ENCODE peak calls at places on chromosomes 1 and 21, in eight cellular contexts. One of them, this sample, is unnamed.

GRCh38 chr1:25111706-25112105 is 120.6 kb downstream of the SYF2 start:
- DNase-seq in body of pancreas: no peak
- DNase-seq in ascending aorta: no peak
- DNase-seq in fibroblast of lung: no peak
- DNase-seq in testis: no peak
- DNase-seq in CD4-positive, alpha-beta memory T cell: no peak
- DNase-seq in heart left ventricle: no peak
- DNase-seq in CD8-positive, alpha-beta T cell: no peak
- DNase-seq in this sample: no peak

GRCh38 chr1:25991937-25992688 is 5.8 kb downstream of the PAFAH2 start:
- DNase-seq in testis: no peak
- DNase-seq in CD8-positive, alpha-beta T cell: no peak
- DNase-seq in body of pancreas: no peak
- DNase-seq in heart left ventricle: no peak
- DNase-seq in ascending aorta: no peak
- DNase-seq in CD4-positive, alpha-beta memory T cell: no peak
- DNase-seq in fibroblast of lung: no peak
- DNase-seq in this sample: no peak

GRCh38 chr1:2795926-2796325 is 5.6 kb downstream of the TTC34 start:
- DNase-seq in ascending aorta: no peak
- DNase-seq in testis: no peak
- DNase-seq in fibroblast of lung: no peak
- DNase-seq in CD4-positive, alpha-beta memory T cell: no peak
- DNase-seq in body of pancreas: no peak
- DNase-seq in CD8-positive, alpha-beta T cell: no peak
- DNase-seq in heart left ventricle: no peak
- DNase-seq in this sample: no peak

GRCh38 chr1:147717706-147718097 is 42.7 kb downstream of the GJA5 start:
- DNase-seq in body of pancreas: no peak
- DNase-seq in CD8-positive, alpha-beta T cell: no peak
- DNase-seq in heart left ventricle: no peak
- DNase-seq in testis: no peak
- DNase-seq in ascending aorta: no peak
- DNase-seq in fibroblast of lung: no peak
- DNase-seq in CD4-positive, alpha-beta memory T cell: peak; percentile 15
- DNase-seq in this sample: peak; percentile 35

GRCh38 chr1:92973203-92973907 is 12.1 kb upstream of the DIPK1A start:
- DNase-seq in testis: no peak
- DNase-seq in body of pancreas: no peak
- DNase-seq in CD8-positive, alpha-beta T cell: no peak
- DNase-seq in heart left ventricle: no peak
- DNase-seq in ascending aorta: no peak
- DNase-seq in CD4-positive, alpha-beta memory T cell: no peak
- DNase-seq in fibroblast of lung: no peak
- DNase-seq in this sample: no peak

GRCh38 chr1:157231844-157232550 is 93.8 kb upstream of the ETV3 start:
- DNase-seq in fibroblast of lung: no peak
- DNase-seq in body of pancreas: no peak
- DNase-seq in CD4-positive, alpha-beta memory T cell: no peak
- DNase-seq in CD8-positive, alpha-beta T cell: no peak
- DNase-seq in testis: no peak
- DNase-seq in ascending aorta: no peak
- DNase-seq in heart left ventricle: no peak
- DNase-seq in this sample: no peak

GRCh38 chr1:8415526-8416278 is 97.8 kb downstream of the SLC45A1 start:
- DNase-seq in heart left ventricle: no peak
- DNase-seq in fibroblast of lung: peak; percentile 72
- DNase-seq in testis: no peak
- DNase-seq in ascending aorta: no peak
- DNase-seq in CD8-positive, alpha-beta T cell: no peak
- DNase-seq in CD4-positive, alpha-beta memory T cell: no peak
- DNase-seq in body of pancreas: peak; percentile 59
- DNase-seq in this sample: no peak

GRCh38 chr1:239730378-239730777 is 344.0 kb downstream of the CHRM3 start:
- DNase-seq in fibroblast of lung: no peak
- DNase-seq in CD8-positive, alpha-beta T cell: no peak
- DNase-seq in testis: peak; percentile 31
- DNase-seq in CD4-positive, alpha-beta memory T cell: no peak
- DNase-seq in body of pancreas: no peak
- DNase-seq in heart left ventricle: no peak
- DNase-seq in ascending aorta: no peak
- DNase-seq in this sample: no peak

GRCh38 chr1:47563206-47563605 is 125.4 kb downstream of the FOXD2 start:
- DNase-seq in body of pancreas: no peak
- DNase-seq in heart left ventricle: no peak
- DNase-seq in testis: no peak
- DNase-seq in CD4-positive, alpha-beta memory T cell: no peak
- DNase-seq in CD8-positive, alpha-beta T cell: no peak
- DNase-seq in fibroblast of lung: no peak
- DNase-seq in ascending aorta: no peak
- DNase-seq in this sample: no peak

GRCh38 chr1:117077267-117077666 is 17.1 kb downstream of the TTF2 start:
- DNase-seq in ascending aorta: no peak
- DNase-seq in testis: no peak
- DNase-seq in CD4-positive, alpha-beta memory T cell: no peak
- DNase-seq in CD8-positive, alpha-beta T cell: no peak
- DNase-seq in fibroblast of lung: peak; percentile 79
- DNase-seq in heart left ventricle: no peak
- DNase-seq in body of pancreas: no peak
- DNase-seq in this sample: no peak

GRCh38 chr1:109890115-109890953 is 20.3 kb upstream of the CSF1 start:
- DNase-seq in CD4-positive, alpha-beta memory T cell: no peak
- DNase-seq in heart left ventricle: no peak
- DNase-seq in CD8-positive, alpha-beta T cell: no peak
- DNase-seq in testis: no peak
- DNase-seq in fibroblast of lung: no peak
- DNase-seq in body of pancreas: no peak
- DNase-seq in ascending aorta: no peak
- DNase-seq in this sample: no peak

GRCh38 chr21:23951251-23951650 is 1656.0 kb downstream of the MRPL39 start:
- DNase-seq in CD4-positive, alpha-beta memory T cell: no peak
- DNase-seq in testis: no peak
- DNase-seq in heart left ventricle: no peak
- DNase-seq in ascending aorta: no peak
- DNase-seq in fibroblast of lung: peak; percentile 53
- DNase-seq in body of pancreas: no peak
- DNase-seq in CD8-positive, alpha-beta T cell: no peak
- DNase-seq in this sample: no peak

GRCh38 chr1:46690931-46691411 is 19.3 kb downstream of the TEX38 start:
- DNase-seq in body of pancreas: no peak
- DNase-seq in testis: no peak
- DNase-seq in heart left ventricle: no peak
- DNase-seq in ascending aorta: no peak
- DNase-seq in CD4-positive, alpha-beta memory T cell: no peak
- DNase-seq in fibroblast of lung: no peak
- DNase-seq in CD8-positive, alpha-beta T cell: no peak
- DNase-seq in this sample: no peak

GRCh38 chr1:2230781-2231666 is 2.9 kb downstream of the SKI start:
- DNase-seq in heart left ventricle: peak; percentile 31
- DNase-seq in body of pancreas: no peak
- DNase-seq in fibroblast of lung: peak; percentile 18
- DNase-seq in CD4-positive, alpha-beta memory T cell: peak; percentile 75
- DNase-seq in CD8-positive, alpha-beta T cell: peak; percentile 78
- DNase-seq in testis: peak; percentile 60
- DNase-seq in ascending aorta: no peak
- DNase-seq in this sample: peak; percentile 69

GRCh38 chr21:16968436-16968835 is 544.4 kb upstream of the CXADR start:
- DNase-seq in testis: peak; percentile 17
- DNase-seq in CD4-positive, alpha-beta memory T cell: no peak
- DNase-seq in ascending aorta: no peak
- DNase-seq in fibroblast of lung: no peak
- DNase-seq in heart left ventricle: no peak
- DNase-seq in CD8-positive, alpha-beta T cell: no peak
- DNase-seq in body of pancreas: no peak
- DNase-seq in this sample: no peak

GRCh38 chr1:179017383-179018326 is 8.0 kb upstream of the FAM20B start:
- DNase-seq in CD8-positive, alpha-beta T cell: no peak
- DNase-seq in testis: no peak
- DNase-seq in CD4-positive, alpha-beta memory T cell: no peak
- DNase-seq in ascending aorta: no peak
- DNase-seq in heart left ventricle: no peak
- DNase-seq in fibroblast of lung: peak; percentile 52
- DNase-seq in body of pancreas: no peak
- DNase-seq in this sample: peak; percentile 53

GRCh38 chr1:20633190-20634064 is at the start of gene PINK1:
- DNase-seq in heart left ventricle: peak; percentile 84
- DNase-seq in body of pancreas: peak; percentile 85
- DNase-seq in testis: peak; percentile 87
- DNase-seq in CD8-positive, alpha-beta T cell: peak; percentile 89
- DNase-seq in CD4-positive, alpha-beta memory T cell: peak; percentile 87
- DNase-seq in fibroblast of lung: peak; percentile 66
- DNase-seq in ascending aorta: peak; percentile 33
- DNase-seq in this sample: peak; percentile 90

GRCh38 chr1:21628798-21629393 is 40.3 kb downstream of the RAP1GAP start:
- DNase-seq in testis: no peak
- DNase-seq in fibroblast of lung: no peak
- DNase-seq in CD8-positive, alpha-beta T cell: no peak
- DNase-seq in ascending aorta: no peak
- DNase-seq in heart left ventricle: no peak
- DNase-seq in body of pancreas: no peak
- DNase-seq in CD4-positive, alpha-beta memory T cell: no peak
- DNase-seq in this sample: no peak

GRCh38 chr1:54291276-54292014 is 91.5 kb downstream of the MRPL37 start:
- DNase-seq in CD4-positive, alpha-beta memory T cell: no peak
- DNase-seq in heart left ventricle: no peak
- DNase-seq in ascending aorta: no peak
- DNase-seq in body of pancreas: no peak
- DNase-seq in testis: no peak
- DNase-seq in fibroblast of lung: no peak
- DNase-seq in CD8-positive, alpha-beta T cell: no peak
- DNase-seq in this sample: no peak

GRCh38 chr1:30373471-30374399 is 349.6 kb downstream of the MATN1 start:
- DNase-seq in ascending aorta: no peak
- DNase-seq in fibroblast of lung: no peak
- DNase-seq in testis: no peak
- DNase-seq in body of pancreas: no peak
- DNase-seq in CD4-positive, alpha-beta memory T cell: no peak
- DNase-seq in CD8-positive, alpha-beta T cell: no peak
- DNase-seq in heart left ventricle: no peak
- DNase-seq in this sample: no peak

GRCh38 chr1:156961709-156962108 is 41.3 kb downstream of the LRRC71 start:
- DNase-seq in testis: no peak
- DNase-seq in heart left ventricle: no peak
- DNase-seq in CD8-positive, alpha-beta T cell: peak; percentile 17
- DNase-seq in body of pancreas: no peak
- DNase-seq in CD4-positive, alpha-beta memory T cell: peak; percentile 39
- DNase-seq in fibroblast of lung: no peak
- DNase-seq in ascending aorta: no peak
- DNase-seq in this sample: no peak

DNA sequence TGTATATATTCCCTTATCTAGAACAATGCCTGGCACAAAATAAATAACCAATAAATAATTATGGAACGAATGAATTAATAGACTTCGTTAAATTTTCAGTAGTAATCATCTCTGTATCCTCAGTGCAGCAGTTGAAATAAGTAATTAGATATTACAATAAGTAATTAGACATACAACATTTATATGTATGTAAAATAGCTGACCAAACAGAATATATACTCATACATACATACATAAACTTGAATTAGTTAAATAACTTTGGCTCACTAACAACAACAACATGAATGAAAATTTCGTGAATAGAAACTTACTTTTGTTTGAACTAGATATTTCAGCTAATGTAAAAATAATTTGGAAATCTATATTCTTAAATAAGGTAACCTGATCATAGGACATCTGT is 14.6 kb upstream of the PTBP2 start:
- DNase-seq in CD8-positive, alpha-beta T cell: no peak
- DNase-seq in CD4-positive, alpha-beta memory T cell: no peak
- DNase-seq in testis: no peak
- DNase-seq in fibroblast of lung: no peak
- DNase-seq in heart left ventricle: no peak
- DNase-seq in body of pancreas: no peak
- DNase-seq in ascending aorta: no peak
- DNase-seq in this sample: no peak
- H3K36me3 ChIP-seq in CD8-positive, alpha-beta T cell: no peaks in the 10 kb centered on the region
- H3K36me3 ChIP-seq in CD4-positive, alpha-beta memory T cell: no peaks in the 10 kb centered on the region
- H3K36me3 ChIP-seq in testis: no peaks in the 10 kb centered on the region
- H3K36me3 ChIP-seq in fibroblast of lung: no peaks in the 10 kb centered on the region
- H3K36me3 ChIP-seq in heart left ventricle: no peaks in the 10 kb centered on the region
- H3K36me3 ChIP-seq in body of pancreas: no peaks in the 10 kb centered on the region
- H3K36me3 ChIP-seq in ascending aorta: no peaks in the 10 kb centered on the region
- H3K36me3 ChIP-seq in this sample: no peaks in the 10 kb centered on the region

GRCh38 chr1:234582626-234583354 is 27.2 kb downstream of the IRF2BP2 start:
- DNase-seq in body of pancreas: no peak
- DNase-seq in fibroblast of lung: no peak
- DNase-seq in CD4-positive, alpha-beta memory T cell: no peak
- DNase-seq in ascending aorta: no peak
- DNase-seq in heart left ventricle: no peak
- DNase-seq in CD8-positive, alpha-beta T cell: no peak
- DNase-seq in testis: no peak
- DNase-seq in this sample: no peak
- H3K4me1 ChIP-seq in body of pancreas: peaks cover 11% of the 10 kb centered on the region
- H3K4me1 ChIP-seq in fibroblast of lung: peaks cover 3% of the 10 kb centered on the region
- H3K4me1 ChIP-seq in CD4-positive, alpha-beta memory T cell: no peaks in the 10 kb centered on the region
- H3K4me1 ChIP-seq in ascending aorta: peaks cover 16% of the 10 kb centered on the region
- H3K4me1 ChIP-seq in heart left ventricle: peaks cover 4% of the 10 kb centered on the region
- H3K4me1 ChIP-seq in CD8-positive, alpha-beta T cell: no peaks in the 10 kb centered on the region
- H3K4me1 ChIP-seq in testis: peaks cover 4% of the 10 kb centered on the region
- H3K4me1 ChIP-seq in this sample: no peaks in the 10 kb centered on the region

DNA sequence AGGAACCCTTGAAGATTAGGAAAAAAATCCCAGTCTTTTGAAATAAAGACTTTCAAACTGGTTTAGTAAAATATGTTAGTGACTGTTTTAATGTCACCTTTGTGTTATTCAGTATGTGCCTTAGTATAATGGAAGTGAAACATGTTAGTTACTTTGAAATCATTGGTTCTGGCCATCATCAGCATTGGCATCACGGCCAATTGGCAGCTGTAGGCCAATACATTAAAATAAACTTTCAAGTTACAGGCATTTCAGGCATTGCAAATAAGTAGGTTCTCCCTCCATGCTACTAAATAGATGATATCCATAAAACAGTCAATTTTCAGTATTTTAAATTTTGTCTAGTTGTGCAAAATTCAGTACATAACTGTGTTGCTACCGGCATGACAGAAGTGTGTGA is 4.5 kb downstream of the MIER1 start:
- DNase-seq in body of pancreas: no peak
- DNase-seq in testis: no peak
- DNase-seq in CD8-positive, alpha-beta T cell: no peak
- DNase-seq in CD4-positive, alpha-beta memory T cell: no peak
- DNase-seq in heart left ventricle: no peak
- DNase-seq in fibroblast of lung: no peak
- DNase-seq in ascending aorta: no peak
- DNase-seq in this sample: no peak
- H3K36me3 ChIP-seq in body of pancreas: no peaks in the 10 kb centered on the region
- H3K36me3 ChIP-seq in testis: no peaks in the 10 kb centered on the region
- H3K36me3 ChIP-seq in CD8-positive, alpha-beta T cell: no peaks in the 10 kb centered on the region
- H3K36me3 ChIP-seq in CD4-positive, alpha-beta memory T cell: no peaks in the 10 kb centered on the region
- H3K36me3 ChIP-seq in heart left ventricle: peaks cover 7% of the 10 kb centered on the region
- H3K36me3 ChIP-seq in fibroblast of lung: no peaks in the 10 kb centered on the region
- H3K36me3 ChIP-seq in ascending aorta: no peaks in the 10 kb centered on the region
- H3K36me3 ChIP-seq in this sample: peaks cover 4% of the 10 kb centered on the region

DNA sequence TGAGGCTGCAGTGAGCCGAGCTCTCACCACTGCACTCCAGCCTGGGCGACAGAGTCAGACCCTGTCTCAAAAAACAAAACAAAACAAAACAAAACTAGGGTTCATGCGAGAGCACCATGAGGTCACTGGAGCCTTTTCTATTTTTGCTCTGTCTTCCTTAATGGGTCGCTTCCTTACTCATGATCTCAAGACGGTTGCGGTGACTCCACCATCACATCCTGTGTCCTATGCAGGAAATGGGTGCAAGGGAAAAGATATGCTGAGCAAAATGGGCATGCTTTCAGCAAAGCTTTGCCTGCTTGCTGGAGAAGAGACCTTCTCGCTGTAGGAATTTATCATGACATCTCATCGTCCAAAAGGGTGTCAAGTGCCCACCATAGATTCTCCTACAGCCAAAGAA is 36.4 kb downstream of the WNT9A start:
- DNase-seq in body of pancreas: no peak
- DNase-seq in fibroblast of lung: no peak
- DNase-seq in CD4-positive, alpha-beta memory T cell: no peak
- DNase-seq in ascending aorta: no peak
- DNase-seq in testis: no peak
- DNase-seq in heart left ventricle: no peak
- DNase-seq in CD8-positive, alpha-beta T cell: no peak
- DNase-seq in this sample: no peak
- H3K4me1 ChIP-seq in body of pancreas: no peaks in the 10 kb centered on the region
- H3K4me1 ChIP-seq in fibroblast of lung: no peaks in the 10 kb centered on the region
- H3K4me1 ChIP-seq in CD4-positive, alpha-beta memory T cell: no peaks in the 10 kb centered on the region
- H3K4me1 ChIP-seq in ascending aorta: no peaks in the 10 kb centered on the region
- H3K4me1 ChIP-seq in testis: peaks cover 21% of the 10 kb centered on the region
- H3K4me1 ChIP-seq in heart left ventricle: no peaks in the 10 kb centered on the region
- H3K4me1 ChIP-seq in CD8-positive, alpha-beta T cell: no peaks in the 10 kb centered on the region
- H3K4me1 ChIP-seq in this sample: no peaks in the 10 kb centered on the region